ENCODE peak calls at places on chromosomes 4 and X, in ten cellular contexts. One of them, this sample, is unnamed.
A peak's percentile ranks its signal among the peaks of the same experiment; 100 is the strongest.

GRCh38 chr4:138113819-138114415 is 128.2 kb downstream of the SLC7A11 start:
- DNase-seq in OCI-LY7: peak; percentile 23
- DNase-seq in activated effector memory CD4-positive, alpha-beta T cell treated with Interleukin-2 at 50 U/mL for 16 hours: no peak
- DNase-seq in memory B cell: no peak
- DNase-seq in left ventricle myocardium inferior: no peak
- DNase-seq in HS-27A: no peak
- DNase-seq in T-helper 1 cell: no peak
- DNase-seq in H7: no peak
- DNase-seq in lung: no peak
- DNase-seq in cardiac muscle cell: no peak
- DNase-seq in this sample: no peak

GRCh38 chr4:80307774-80308465 is 27.6 kb upstream of the CFAP299 start:
- DNase-seq in OCI-LY7: no peak
- DNase-seq in activated effector memory CD4-positive, alpha-beta T cell treated with Interleukin-2 at 50 U/mL for 16 hours: no peak
- DNase-seq in memory B cell: no peak
- DNase-seq in left ventricle myocardium inferior: no peak
- DNase-seq in HS-27A: no peak
- DNase-seq in T-helper 1 cell: no peak
- DNase-seq in H7: no peak
- DNase-seq in lung: peak; percentile 46
- DNase-seq in cardiac muscle cell: no peak
- DNase-seq in this sample: no peak

GRCh38 chrX:120790118-120790517 is 85.5 kb downstream of the CT47B1 start:
- DNase-seq in OCI-LY7: peak; percentile 72
- DNase-seq in activated effector memory CD4-positive, alpha-beta T cell treated with Interleukin-2 at 50 U/mL for 16 hours: no peak
- DNase-seq in memory B cell: peak; percentile 32
- DNase-seq in left ventricle myocardium inferior: no peak
- DNase-seq in HS-27A: no peak
- DNase-seq in T-helper 1 cell: peak; percentile 19
- DNase-seq in H7: peak; percentile 52
- DNase-seq in lung: peak; percentile 37
- DNase-seq in cardiac muscle cell: peak; percentile 67
- DNase-seq in this sample: peak; percentile 56

GRCh38 chr4:109560687-109561452 is 824 bp downstream of the MCUB start:
- DNase-seq in OCI-LY7: peak; percentile 82
- DNase-seq in activated effector memory CD4-positive, alpha-beta T cell treated with Interleukin-2 at 50 U/mL for 16 hours: peak; percentile 49
- DNase-seq in memory B cell: peak; percentile 63
- DNase-seq in left ventricle myocardium inferior: peak; percentile 30
- DNase-seq in HS-27A: peak; percentile 55
- DNase-seq in T-helper 1 cell: peak; percentile 41
- DNase-seq in H7: peak; percentile 75
- DNase-seq in lung: peak; percentile 30
- DNase-seq in cardiac muscle cell: peak; percentile 23
- DNase-seq in this sample: peak; percentile 43

GRCh38 chr4:86960557-86960959 is 25.7 kb downstream of the AFF1 start:
- DNase-seq in OCI-LY7: peak; percentile 40
- DNase-seq in activated effector memory CD4-positive, alpha-beta T cell treated with Interleukin-2 at 50 U/mL for 16 hours: no peak
- DNase-seq in memory B cell: no peak
- DNase-seq in left ventricle myocardium inferior: no peak
- DNase-seq in HS-27A: no peak
- DNase-seq in T-helper 1 cell: no peak
- DNase-seq in H7: no peak
- DNase-seq in lung: no peak
- DNase-seq in cardiac muscle cell: peak; percentile 55
- DNase-seq in this sample: no peak

GRCh38 chr4:154441124-154441523 is 50.5 kb downstream of the DCHS2 start:
- DNase-seq in OCI-LY7: no peak
- DNase-seq in activated effector memory CD4-positive, alpha-beta T cell treated with Interleukin-2 at 50 U/mL for 16 hours: no peak
- DNase-seq in memory B cell: no peak
- DNase-seq in left ventricle myocardium inferior: no peak
- DNase-seq in HS-27A: no peak
- DNase-seq in T-helper 1 cell: no peak
- DNase-seq in H7: no peak
- DNase-seq in lung: no peak
- DNase-seq in cardiac muscle cell: no peak
- DNase-seq in this sample: no peak

GRCh38 chr4:76341063-76341462 is 34.5 kb downstream of the STBD1 start:
- DNase-seq in OCI-LY7: no peak
- DNase-seq in activated effector memory CD4-positive, alpha-beta T cell treated with Interleukin-2 at 50 U/mL for 16 hours: no peak
- DNase-seq in memory B cell: no peak
- DNase-seq in left ventricle myocardium inferior: no peak
- DNase-seq in HS-27A: no peak
- DNase-seq in T-helper 1 cell: no peak
- DNase-seq in H7: no peak
- DNase-seq in lung: no peak
- DNase-seq in cardiac muscle cell: peak; percentile 25
- DNase-seq in this sample: no peak

GRCh38 chr4:151801547-151802516 is 41.0 kb upstream of the GATB start:
- DNase-seq in OCI-LY7: peak; percentile 56
- DNase-seq in activated effector memory CD4-positive, alpha-beta T cell treated with Interleukin-2 at 50 U/mL for 16 hours: peak; percentile 32
- DNase-seq in memory B cell: peak; percentile 43
- DNase-seq in left ventricle myocardium inferior: no peak
- DNase-seq in HS-27A: peak; percentile 14
- DNase-seq in T-helper 1 cell: peak; percentile 48
- DNase-seq in H7: peak; percentile 50
- DNase-seq in lung: peak; percentile 44
- DNase-seq in cardiac muscle cell: no peak
- DNase-seq in this sample: peak; percentile 7

GRCh38 chr4:48032721-48033120 is 16.1 kb downstream of the NIPAL1 start:
- DNase-seq in OCI-LY7: no peak
- DNase-seq in activated effector memory CD4-positive, alpha-beta T cell treated with Interleukin-2 at 50 U/mL for 16 hours: no peak
- DNase-seq in memory B cell: no peak
- DNase-seq in left ventricle myocardium inferior: no peak
- DNase-seq in HS-27A: no peak
- DNase-seq in T-helper 1 cell: no peak
- DNase-seq in H7: no peak
- DNase-seq in lung: no peak
- DNase-seq in cardiac muscle cell: no peak
- DNase-seq in this sample: no peak

GRCh38 chr4:4837921-4838601 is 21.4 kb upstream of the MSX1 start:
- DNase-seq in OCI-LY7: no peak
- DNase-seq in activated effector memory CD4-positive, alpha-beta T cell treated with Interleukin-2 at 50 U/mL for 16 hours: no peak
- DNase-seq in memory B cell: no peak
- DNase-seq in left ventricle myocardium inferior: no peak
- DNase-seq in HS-27A: no peak
- DNase-seq in T-helper 1 cell: no peak
- DNase-seq in H7: no peak
- DNase-seq in lung: no peak
- DNase-seq in cardiac muscle cell: no peak
- DNase-seq in this sample: no peak

GRCh38 chr4:163701915-163702314 is 207.4 kb downstream of the TMA16 start:
- DNase-seq in OCI-LY7: no peak
- DNase-seq in activated effector memory CD4-positive, alpha-beta T cell treated with Interleukin-2 at 50 U/mL for 16 hours: no peak
- DNase-seq in memory B cell: no peak
- DNase-seq in left ventricle myocardium inferior: no peak
- DNase-seq in HS-27A: no peak
- DNase-seq in T-helper 1 cell: no peak
- DNase-seq in H7: no peak
- DNase-seq in lung: no peak
- DNase-seq in cardiac muscle cell: no peak
- DNase-seq in this sample: peak; percentile 56

GRCh38 chrX:78619829-78620228 is 39.3 kb downstream of the RTL3 start:
- DNase-seq in OCI-LY7: no peak
- DNase-seq in activated effector memory CD4-positive, alpha-beta T cell treated with Interleukin-2 at 50 U/mL for 16 hours: no peak
- DNase-seq in memory B cell: no peak
- DNase-seq in left ventricle myocardium inferior: peak; percentile 17
- DNase-seq in HS-27A: no peak
- DNase-seq in T-helper 1 cell: no peak
- DNase-seq in H7: no peak
- DNase-seq in lung: no peak
- DNase-seq in cardiac muscle cell: no peak
- DNase-seq in this sample: no peak

GRCh38 chr4:7202391-7202790 is 10.1 kb downstream of the SORCS2 start:
- DNase-seq in OCI-LY7: no peak
- DNase-seq in activated effector memory CD4-positive, alpha-beta T cell treated with Interleukin-2 at 50 U/mL for 16 hours: no peak
- DNase-seq in memory B cell: no peak
- DNase-seq in left ventricle myocardium inferior: no peak
- DNase-seq in HS-27A: no peak
- DNase-seq in T-helper 1 cell: no peak
- DNase-seq in H7: no peak
- DNase-seq in lung: no peak
- DNase-seq in cardiac muscle cell: no peak
- DNase-seq in this sample: no peak

GRCh38 chr4:66351761-66352160 is 681.5 kb upstream of the EPHA5 start:
- DNase-seq in OCI-LY7: no peak
- DNase-seq in activated effector memory CD4-positive, alpha-beta T cell treated with Interleukin-2 at 50 U/mL for 16 hours: no peak
- DNase-seq in memory B cell: no peak
- DNase-seq in left ventricle myocardium inferior: no peak
- DNase-seq in HS-27A: peak; percentile 76
- DNase-seq in T-helper 1 cell: no peak
- DNase-seq in H7: no peak
- DNase-seq in lung: no peak
- DNase-seq in cardiac muscle cell: no peak
- DNase-seq in this sample: no peak

GRCh38 chr4:38724507-38724808 is 58.3 kb downstream of the TLR10 start:
- DNase-seq in OCI-LY7: no peak
- DNase-seq in activated effector memory CD4-positive, alpha-beta T cell treated with Interleukin-2 at 50 U/mL for 16 hours: no peak
- DNase-seq in memory B cell: no peak
- DNase-seq in left ventricle myocardium inferior: no peak
- DNase-seq in HS-27A: no peak
- DNase-seq in T-helper 1 cell: no peak
- DNase-seq in H7: no peak
- DNase-seq in lung: no peak
- DNase-seq in cardiac muscle cell: no peak
- DNase-seq in this sample: no peak

GRCh38 chrX:154967603-154968002 is 54.9 kb downstream of the F8 start:
- DNase-seq in OCI-LY7: no peak
- DNase-seq in activated effector memory CD4-positive, alpha-beta T cell treated with Interleukin-2 at 50 U/mL for 16 hours: no peak
- DNase-seq in memory B cell: no peak
- DNase-seq in left ventricle myocardium inferior: no peak
- DNase-seq in HS-27A: no peak
- DNase-seq in T-helper 1 cell: no peak
- DNase-seq in H7: no peak
- DNase-seq in lung: no peak
- DNase-seq in cardiac muscle cell: no peak
- DNase-seq in this sample: no peak

This sample was measured in globus pallidus.